ENCODE peak calls at places on chromosome 19, in five cellular contexts. One of them, this sample, is unnamed.

GRCh38 chr19:32104465-32105235 is 240.8 kb upstream of the ZNF507 start:
- DNase-seq in upper lobe of right lung: no peak
- DNase-seq in left ventricle myocardium inferior: no peak
- DNase-seq in glutamatergic neuron: no peak
- DNase-seq in spleen: no peak
- DNase-seq in this sample: no peak

GRCh38 chr19:10260141-10260584 is 8.1 kb downstream of the MRPL4 start:
- DNase-seq in upper lobe of right lung: peak; percentile 93
- DNase-seq in left ventricle myocardium inferior: no peak
- DNase-seq in glutamatergic neuron: no peak
- DNase-seq in spleen: no peak
- DNase-seq in this sample: no peak

GRCh38 chr19:52527954-52528326 is 472 bp downstream of the ZNF808 start:
- DNase-seq in upper lobe of right lung: peak; percentile 66
- DNase-seq in left ventricle myocardium inferior: no peak
- DNase-seq in glutamatergic neuron: peak; percentile 39
- DNase-seq in spleen: peak; percentile 82
- DNase-seq in this sample: no peak

GRCh38 chr19:49127674-49128544 is 8.6 kb downstream of the PPFIA3 start:
- DNase-seq in upper lobe of right lung: peak; percentile 98
- DNase-seq in left ventricle myocardium inferior: peak; percentile 95
- DNase-seq in glutamatergic neuron: peak; percentile 97
- DNase-seq in spleen: peak; percentile 97
- DNase-seq in this sample: no peak

GRCh38 chr19:575527-576506 is 3.4 kb downstream of the BSG start:
- DNase-seq in upper lobe of right lung: no peak
- DNase-seq in left ventricle myocardium inferior: peak; percentile 81
- DNase-seq in glutamatergic neuron: no peak
- DNase-seq in spleen: no peak
- DNase-seq in this sample: no peak

GRCh38 chr19:49224856-49225255 is 67.3 kb downstream of the TRPM4 start:
- DNase-seq in upper lobe of right lung: no peak
- DNase-seq in left ventricle myocardium inferior: peak; percentile 32
- DNase-seq in glutamatergic neuron: peak; percentile 76
- DNase-seq in spleen: no peak
- DNase-seq in this sample: peak; percentile 58

GRCh38 chr19:752652-753517 is 2.0 kb downstream of the MISP start:
- DNase-seq in upper lobe of right lung: peak; percentile 86
- DNase-seq in left ventricle myocardium inferior: no peak
- DNase-seq in glutamatergic neuron: peak; percentile 64
- DNase-seq in spleen: no peak
- DNase-seq in this sample: no peak

GRCh38 chr19:48135411-48135810 is 24.8 kb upstream of the PLA2G4C start:
- DNase-seq in upper lobe of right lung: no peak
- DNase-seq in left ventricle myocardium inferior: no peak
- DNase-seq in glutamatergic neuron: no peak
- DNase-seq in spleen: no peak
- DNase-seq in this sample: no peak

GRCh38 chr19:2115911-2116426 is 19.3 kb downstream of the IZUMO4 start:
- DNase-seq in upper lobe of right lung: no peak
- DNase-seq in left ventricle myocardium inferior: no peak
- DNase-seq in glutamatergic neuron: no peak
- DNase-seq in spleen: no peak
- DNase-seq in this sample: peak; percentile 89

GRCh38 chr19:34649886-34650543 is 26.9 kb downstream of the SCGB2B2 start:
- DNase-seq in upper lobe of right lung: no peak
- DNase-seq in left ventricle myocardium inferior: no peak
- DNase-seq in glutamatergic neuron: no peak
- DNase-seq in spleen: no peak
- DNase-seq in this sample: no peak

GRCh38 chr19:35154535-35155406 is at the start of gene FXYD5:
- DNase-seq in upper lobe of right lung: peak; percentile 87
- DNase-seq in left ventricle myocardium inferior: peak; percentile 72
- DNase-seq in glutamatergic neuron: peak; percentile 55
- DNase-seq in spleen: peak; percentile 95
- DNase-seq in this sample: no peak

GRCh38 chr19:54791476-54791875 is 11.9 kb upstream of the KIR2DL4 start:
- DNase-seq in upper lobe of right lung: no peak
- DNase-seq in left ventricle myocardium inferior: no peak
- DNase-seq in glutamatergic neuron: no peak
- DNase-seq in spleen: no peak
- DNase-seq in this sample: no peak

GRCh38 chr19:34549833-34550232 is 68.3 kb downstream of the WTIP start:
- DNase-seq in upper lobe of right lung: no peak
- DNase-seq in left ventricle myocardium inferior: no peak
- DNase-seq in glutamatergic neuron: no peak
- DNase-seq in spleen: no peak
- DNase-seq in this sample: no peak

GRCh38 chr19:873084-874019 is 13.9 kb downstream of the CFD start:
- DNase-seq in upper lobe of right lung: peak; percentile 81
- DNase-seq in left ventricle myocardium inferior: no peak
- DNase-seq in glutamatergic neuron: peak; percentile 55
- DNase-seq in spleen: peak; percentile 90
- DNase-seq in this sample: peak; percentile 93

GRCh38 chr19:531009-531752 is 379 bp upstream of the CDC34 start:
- DNase-seq in upper lobe of right lung: peak; percentile 92
- DNase-seq in left ventricle myocardium inferior: peak; percentile 84
- DNase-seq in glutamatergic neuron: peak; percentile 91
- DNase-seq in spleen: peak; percentile 93
- DNase-seq in this sample: peak; percentile 89

GRCh38 chr19:19040417-19040816 is 7.0 kb downstream of the ARMC6 start:
- DNase-seq in upper lobe of right lung: peak; percentile 76
- DNase-seq in left ventricle myocardium inferior: peak; percentile 36
- DNase-seq in glutamatergic neuron: no peak
- DNase-seq in spleen: no peak
- DNase-seq in this sample: no peak

GRCh38 chr19:41322451-41322850 is 12.5 kb downstream of the CCDC97 start:
- DNase-seq in upper lobe of right lung: no peak
- DNase-seq in left ventricle myocardium inferior: no peak
- DNase-seq in glutamatergic neuron: no peak
- DNase-seq in spleen: no peak
- DNase-seq in this sample: no peak

GRCh38 chr19:14476663-14477401 is 1.7 kb upstream of the PTGER1 start:
- DNase-seq in upper lobe of right lung: no peak
- DNase-seq in left ventricle myocardium inferior: no peak
- DNase-seq in glutamatergic neuron: peak; percentile 23
- DNase-seq in spleen: no peak
- DNase-seq in this sample: peak; percentile 85

GRCh38 chr19:35991731-35992450 is 3.1 kb upstream of the SDHAF1 start:
- DNase-seq in upper lobe of right lung: no peak
- DNase-seq in left ventricle myocardium inferior: no peak
- DNase-seq in glutamatergic neuron: no peak
- DNase-seq in spleen: no peak
- DNase-seq in this sample: no peak

GRCh38 chr19:35123573-35123972 is 8.0 kb downstream of the FXYD3 start:
- DNase-seq in upper lobe of right lung: no peak
- DNase-seq in left ventricle myocardium inferior: peak; percentile 44
- DNase-seq in glutamatergic neuron: no peak
- DNase-seq in spleen: no peak
- DNase-seq in this sample: no peak

GRCh38 chr19:55386515-55386947 is 799 bp downstream of the RPL28 start:
- DNase-seq in upper lobe of right lung: no peak
- DNase-seq in left ventricle myocardium inferior: no peak
- DNase-seq in glutamatergic neuron: no peak
- DNase-seq in spleen: peak; percentile 83
- DNase-seq in this sample: no peak

GRCh38 chr19:18046066-18046718 is 38.2 kb downstream of the ARRDC2 start:
- DNase-seq in upper lobe of right lung: no peak
- DNase-seq in left ventricle myocardium inferior: no peak
- DNase-seq in glutamatergic neuron: no peak
- DNase-seq in spleen: no peak
- DNase-seq in this sample: no peak

GRCh38 chr19:56159616-56160271 is 16.1 kb upstream of the GALP start:
- DNase-seq in upper lobe of right lung: no peak
- DNase-seq in left ventricle myocardium inferior: no peak
- DNase-seq in glutamatergic neuron: no peak
- DNase-seq in spleen: no peak
- DNase-seq in this sample: no peak

DNA sequence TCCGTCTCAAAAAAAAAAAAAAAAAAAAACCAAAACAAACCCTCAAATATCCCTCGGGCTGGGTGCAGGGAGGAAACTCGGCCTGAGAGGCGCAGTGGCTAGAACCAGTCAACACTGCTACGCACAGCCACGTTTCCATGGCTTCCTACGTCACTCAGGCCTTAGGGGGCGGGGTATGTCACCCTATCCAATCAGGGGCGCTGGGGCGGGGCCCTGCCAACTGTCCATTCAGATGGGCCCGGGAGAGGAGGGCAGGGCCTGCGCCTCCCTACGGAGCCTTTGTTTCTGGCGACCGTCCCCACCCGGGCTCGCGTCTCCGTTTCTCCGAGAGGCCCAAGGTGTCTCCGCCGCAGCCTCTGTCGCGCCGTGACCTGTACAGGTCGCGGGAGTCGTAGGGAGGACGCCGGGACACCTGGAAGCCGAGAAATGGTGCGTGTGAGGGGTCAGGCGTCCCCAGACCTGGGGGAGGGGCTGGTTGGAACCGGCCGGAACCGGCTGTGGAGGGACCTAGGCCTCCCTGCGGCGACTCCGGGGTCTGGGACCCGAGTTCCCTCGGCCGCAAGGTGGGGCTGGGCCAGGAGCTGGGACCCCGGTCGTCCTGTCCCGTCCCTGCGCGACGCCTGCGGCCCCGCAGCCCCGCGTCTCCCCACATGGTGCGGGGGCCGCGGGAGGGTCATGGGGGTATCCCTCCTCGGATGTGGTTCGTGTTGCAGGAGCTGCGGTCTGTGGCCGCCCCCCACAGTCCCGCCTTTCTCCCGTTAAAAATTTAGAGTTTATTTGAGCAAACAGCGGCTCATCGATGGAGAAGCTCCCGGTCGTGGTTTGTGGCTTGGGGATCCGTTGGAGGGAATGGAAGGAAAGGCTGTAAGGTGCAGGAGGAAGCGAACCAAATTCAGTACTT is at the start of gene ZNF627:
- DNase-seq in upper lobe of right lung: peak; percentile 99
- DNase-seq in left ventricle myocardium inferior: peak; percentile 99
- DNase-seq in glutamatergic neuron: peak; percentile 99
- DNase-seq in spleen: peak; percentile 98
- DNase-seq in this sample: peak; percentile 99
- TF ChIP-seq CTCF in upper lobe of right lung: peak; percentile 32
- TF ChIP-seq CTCF in left ventricle myocardium inferior: peak; percentile 50
- TF ChIP-seq CTCF in glutamatergic neuron: peak; percentile 13
- TF ChIP-seq CTCF in spleen: peak; percentile 48
- TF ChIP-seq CTCF in this sample: no peak

DNA sequence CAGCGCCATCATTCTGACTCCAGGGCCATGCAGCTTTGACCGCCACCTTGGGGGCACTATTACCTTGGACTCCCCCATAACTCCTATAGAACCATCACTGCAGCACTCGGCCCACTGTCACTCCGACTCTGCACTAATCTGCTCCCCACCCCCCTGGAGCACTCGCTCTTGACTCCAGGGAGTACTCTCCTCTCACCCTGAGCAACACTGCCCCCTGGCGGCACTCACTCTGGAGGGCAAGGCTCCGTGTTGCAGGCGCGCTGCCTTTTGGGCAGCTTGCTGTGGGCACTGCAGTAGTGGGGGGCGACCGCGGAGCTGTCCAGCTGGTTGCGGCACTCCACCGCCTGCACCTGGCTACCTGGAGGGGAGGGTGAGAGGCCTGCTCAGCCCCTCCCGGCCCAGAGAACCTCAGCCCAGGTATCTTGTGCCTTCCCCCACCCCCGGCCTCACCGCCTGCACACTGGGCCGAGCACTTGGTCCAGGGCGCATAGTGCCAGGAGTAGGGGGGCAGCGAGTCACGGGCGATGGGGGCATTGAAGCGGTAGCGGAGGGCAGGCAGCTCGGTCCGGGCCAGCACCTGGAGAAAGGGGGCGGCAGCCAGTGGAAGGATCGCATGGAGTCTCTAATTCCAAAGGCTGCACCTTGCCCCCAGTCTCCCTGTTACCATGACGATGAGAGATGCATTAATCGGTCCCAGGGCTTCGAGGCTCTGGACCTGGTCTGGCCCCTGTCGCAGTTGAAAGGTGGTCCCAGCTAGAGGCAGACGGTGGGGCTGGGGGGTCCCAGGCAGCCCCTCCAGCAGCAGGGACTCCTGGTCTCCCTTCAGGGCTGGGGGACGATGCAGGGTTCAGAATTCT is 8.9 kb upstream of the MYO1F start:
- DNase-seq in upper lobe of right lung: peak; percentile 83
- DNase-seq in left ventricle myocardium inferior: peak; percentile 42
- DNase-seq in glutamatergic neuron: peak; percentile 88
- DNase-seq in spleen: peak; percentile 88
- DNase-seq in this sample: no peak
- TF ChIP-seq CTCF in upper lobe of right lung: peak; percentile 58
- TF ChIP-seq CTCF in left ventricle myocardium inferior: peak; percentile 65
- TF ChIP-seq CTCF in glutamatergic neuron: peak; percentile 92
- TF ChIP-seq CTCF in spleen: peak; percentile 32
- TF ChIP-seq CTCF in this sample: peak; percentile 84

GRCh38 chr19:51166846-51167490 is 24.9 kb downstream of the SIGLEC7 start:
- DNase-seq in upper lobe of right lung: no peak
- DNase-seq in left ventricle myocardium inferior: no peak
- DNase-seq in glutamatergic neuron: no peak
- DNase-seq in spleen: peak; percentile 85
- DNase-seq in this sample: no peak

GRCh38 chr19:51168571-51169282 is 26.6 kb downstream of the SIGLEC7 start:
- DNase-seq in upper lobe of right lung: no peak
- DNase-seq in left ventricle myocardium inferior: no peak
- DNase-seq in glutamatergic neuron: no peak
- DNase-seq in spleen: no peak
- DNase-seq in this sample: no peak

GRCh38 chr19:51172223-51172622 is 30.1 kb downstream of the SIGLEC7 start:
- DNase-seq in upper lobe of right lung: no peak
- DNase-seq in left ventricle myocardium inferior: no peak
- DNase-seq in glutamatergic neuron: no peak
- DNase-seq in spleen: no peak
- DNase-seq in this sample: no peak
- TF ChIP-seq CTCF in upper lobe of right lung: no peak
- TF ChIP-seq CTCF in left ventricle myocardium inferior: no peak
- TF ChIP-seq CTCF in glutamatergic neuron: no peak
- TF ChIP-seq CTCF in spleen: no peak
- TF ChIP-seq CTCF in this sample: no peak

GRCh38 chr19:33402421-33403220 is 29.1 kb downstream of the CEBPG start:
- DNase-seq in upper lobe of right lung: peak; percentile 67
- DNase-seq in left ventricle myocardium inferior: no peak
- DNase-seq in glutamatergic neuron: peak; percentile 38
- DNase-seq in spleen: peak; percentile 62
- DNase-seq in this sample: peak; percentile 81
- TF ChIP-seq CTCF in upper lobe of right lung: no peak
- TF ChIP-seq CTCF in left ventricle myocardium inferior: peak; percentile 25
- TF ChIP-seq CTCF in glutamatergic neuron: no peak
- TF ChIP-seq CTCF in spleen: no peak
- TF ChIP-seq CTCF in this sample: peak; percentile 19

GRCh38 chr19:44582581-44583265 is 30.6 kb upstream of the IGSF23 start:
- DNase-seq in upper lobe of right lung: peak; percentile 71
- DNase-seq in left ventricle myocardium inferior: no peak
- DNase-seq in glutamatergic neuron: peak; percentile 48
- DNase-seq in spleen: no peak
- DNase-seq in this sample: no peak
- TF ChIP-seq CTCF in upper lobe of right lung: peak; percentile 59
- TF ChIP-seq CTCF in left ventricle myocardium inferior: peak; percentile 63
- TF ChIP-seq CTCF in glutamatergic neuron: peak; percentile 49
- TF ChIP-seq CTCF in spleen: peak; percentile 17
- TF ChIP-seq CTCF in this sample: peak; percentile 75